ENCODE peak calls at places on chromosomes 16 and 17, in nine cellular contexts. One of them, this sample, is unnamed.
A peak's percentile ranks its signal among the peaks of the same experiment; 100 is the strongest.

GRCh38 chr16:85879975-85880831 is 18.8 kb upstream of the IRF8 start:
- DNase-seq in NB4: peak; percentile 41
- DNase-seq in heart left ventricle: no peak
- DNase-seq in body of pancreas: no peak
- DNase-seq in uterus: no peak
- DNase-seq in prostate gland: no peak
- DNase-seq in A549: no peak
- DNase-seq in endothelial cell of umbilical vein: no peak
- DNase-seq in ovary: no peak
- DNase-seq in this sample: no peak

GRCh38 chr17:38418693-38419507 is 9.4 kb upstream of the ARHGAP23 start:
- DNase-seq in ovary: no peak
- DNase-seq in heart left ventricle: no peak
- DNase-seq in prostate gland: no peak
- DNase-seq in A549: no peak
- DNase-seq in NB4: no peak
- DNase-seq in body of pancreas: no peak
- DNase-seq in uterus: no peak
- DNase-seq in endothelial cell of umbilical vein: no peak
- DNase-seq in this sample: no peak

GRCh38 chr16:11896776-11897175 is 19.0 kb downstream of the GSPT1 start:
- DNase-seq in heart left ventricle: no peak
- DNase-seq in ovary: no peak
- DNase-seq in body of pancreas: no peak
- DNase-seq in uterus: no peak
- DNase-seq in prostate gland: no peak
- DNase-seq in A549: no peak
- DNase-seq in endothelial cell of umbilical vein: peak; percentile 70
- DNase-seq in NB4: no peak
- DNase-seq in this sample: no peak

GRCh38 chr17:79532107-79532790 is 78.6 kb downstream of the RBFOX3 start:
- DNase-seq in NB4: no peak
- DNase-seq in ovary: no peak
- DNase-seq in endothelial cell of umbilical vein: no peak
- DNase-seq in uterus: no peak
- DNase-seq in body of pancreas: no peak
- DNase-seq in prostate gland: no peak
- DNase-seq in heart left ventricle: no peak
- DNase-seq in A549: no peak
- DNase-seq in this sample: no peak

GRCh38 chr16:80602894-80603293 is 62.1 kb downstream of the DYNLRB2 start:
- DNase-seq in uterus: no peak
- DNase-seq in NB4: no peak
- DNase-seq in ovary: no peak
- DNase-seq in prostate gland: no peak
- DNase-seq in A549: no peak
- DNase-seq in endothelial cell of umbilical vein: no peak
- DNase-seq in body of pancreas: no peak
- DNase-seq in heart left ventricle: no peak
- DNase-seq in this sample: no peak

GRCh38 chr17:39808409-39808997 is 55.6 kb downstream of the IKZF3 start:
- DNase-seq in NB4: no peak
- DNase-seq in heart left ventricle: no peak
- DNase-seq in body of pancreas: no peak
- DNase-seq in endothelial cell of umbilical vein: no peak
- DNase-seq in ovary: no peak
- DNase-seq in prostate gland: peak; percentile 16
- DNase-seq in A549: no peak
- DNase-seq in uterus: no peak
- DNase-seq in this sample: no peak

GRCh38 chr17:64533784-64534183 is 27.0 kb downstream of the CEP95 start:
- DNase-seq in ovary: no peak
- DNase-seq in body of pancreas: no peak
- DNase-seq in prostate gland: no peak
- DNase-seq in NB4: no peak
- DNase-seq in endothelial cell of umbilical vein: peak; percentile 36
- DNase-seq in uterus: no peak
- DNase-seq in A549: no peak
- DNase-seq in heart left ventricle: no peak
- DNase-seq in this sample: no peak

GRCh38 chr17:67085406-67085805 is 41.1 kb downstream of the CACNG1 start:
- DNase-seq in NB4: no peak
- DNase-seq in uterus: no peak
- DNase-seq in prostate gland: no peak
- DNase-seq in ovary: no peak
- DNase-seq in endothelial cell of umbilical vein: no peak
- DNase-seq in body of pancreas: no peak
- DNase-seq in A549: no peak
- DNase-seq in heart left ventricle: no peak
- DNase-seq in this sample: no peak

GRCh38 chr17:78774456-78774855 is 7.6 kb downstream of the CYTH1 start:
- DNase-seq in A549: no peak
- DNase-seq in prostate gland: no peak
- DNase-seq in NB4: no peak
- DNase-seq in body of pancreas: no peak
- DNase-seq in ovary: no peak
- DNase-seq in uterus: no peak
- DNase-seq in endothelial cell of umbilical vein: no peak
- DNase-seq in heart left ventricle: no peak
- DNase-seq in this sample: no peak

GRCh38 chr17:37096071-37096470 is 147.3 kb downstream of the AATF start:
- DNase-seq in heart left ventricle: no peak
- DNase-seq in body of pancreas: no peak
- DNase-seq in uterus: no peak
- DNase-seq in endothelial cell of umbilical vein: no peak
- DNase-seq in NB4: no peak
- DNase-seq in A549: no peak
- DNase-seq in prostate gland: no peak
- DNase-seq in ovary: no peak
- DNase-seq in this sample: no peak

GRCh38 chr17:65154770-65155589 is 17.8 kb downstream of the RGS9 start:
- DNase-seq in heart left ventricle: no peak
- DNase-seq in uterus: no peak
- DNase-seq in prostate gland: no peak
- DNase-seq in endothelial cell of umbilical vein: peak; percentile 35
- DNase-seq in body of pancreas: no peak
- DNase-seq in NB4: peak; percentile 92
- DNase-seq in A549: peak; percentile 69
- DNase-seq in ovary: no peak
- DNase-seq in this sample: no peak

GRCh38 chr16:79475841-79476240 is 124.7 kb downstream of the MAF start:
- DNase-seq in uterus: no peak
- DNase-seq in heart left ventricle: no peak
- DNase-seq in body of pancreas: no peak
- DNase-seq in A549: no peak
- DNase-seq in ovary: no peak
- DNase-seq in prostate gland: no peak
- DNase-seq in endothelial cell of umbilical vein: no peak
- DNase-seq in NB4: no peak
- DNase-seq in this sample: no peak

GRCh38 chr17:15181333-15181732 is 83.8 kb downstream of the PMP22 start:
- DNase-seq in ovary: no peak
- DNase-seq in body of pancreas: no peak
- DNase-seq in NB4: no peak
- DNase-seq in endothelial cell of umbilical vein: no peak
- DNase-seq in prostate gland: no peak
- DNase-seq in heart left ventricle: no peak
- DNase-seq in uterus: no peak
- DNase-seq in A549: no peak
- DNase-seq in this sample: no peak

GRCh38 chr17:27414686-27415085 is 41.6 kb upstream of the KSR1 start:
- DNase-seq in uterus: no peak
- DNase-seq in prostate gland: no peak
- DNase-seq in ovary: no peak
- DNase-seq in body of pancreas: no peak
- DNase-seq in A549: no peak
- DNase-seq in endothelial cell of umbilical vein: no peak
- DNase-seq in NB4: no peak
- DNase-seq in heart left ventricle: no peak
- DNase-seq in this sample: no peak
- TF ChIP-seq CTCF in uterus: no peak
- TF ChIP-seq CTCF in prostate gland: no peak
- TF ChIP-seq CTCF in ovary: no peak
- TF ChIP-seq CTCF in body of pancreas: no peak
- TF ChIP-seq CTCF in A549: no peak
- TF ChIP-seq CTCF in endothelial cell of umbilical vein: no peak
- TF ChIP-seq CTCF in NB4: no peak
- TF ChIP-seq CTCF in heart left ventricle: no peak
- TF ChIP-seq CTCF in this sample: no peak

GRCh38 chr17:47252209-47252608 is 1.4 kb upstream of the ITGB3 start:
- DNase-seq in heart left ventricle: no peak
- DNase-seq in body of pancreas: no peak
- DNase-seq in NB4: no peak
- DNase-seq in prostate gland: no peak
- DNase-seq in endothelial cell of umbilical vein: no peak
- DNase-seq in A549: no peak
- DNase-seq in uterus: no peak
- DNase-seq in ovary: no peak
- DNase-seq in this sample: no peak

GRCh38 chr17:47252766-47253512 is 688 bp upstream of the ITGB3 start:
- DNase-seq in A549: no peak
- DNase-seq in heart left ventricle: no peak
- DNase-seq in endothelial cell of umbilical vein: no peak
- DNase-seq in NB4: no peak
- DNase-seq in ovary: no peak
- DNase-seq in uterus: no peak
- DNase-seq in body of pancreas: no peak
- DNase-seq in prostate gland: no peak
- DNase-seq in this sample: no peak

GRCh38 chr17:47251421-47251940 is 2.1 kb upstream of the ITGB3 start:
- DNase-seq in heart left ventricle: no peak
- DNase-seq in ovary: no peak
- DNase-seq in NB4: no peak
- DNase-seq in uterus: no peak
- DNase-seq in prostate gland: no peak
- DNase-seq in endothelial cell of umbilical vein: no peak
- DNase-seq in body of pancreas: no peak
- DNase-seq in A549: no peak
- DNase-seq in this sample: no peak

GRCh38 chr17:47254403-47254943 is 846 bp downstream of the ITGB3 start:
- DNase-seq in uterus: no peak
- DNase-seq in endothelial cell of umbilical vein: no peak
- DNase-seq in NB4: no peak
- DNase-seq in A549: no peak
- DNase-seq in heart left ventricle: no peak
- DNase-seq in body of pancreas: no peak
- DNase-seq in ovary: no peak
- DNase-seq in prostate gland: no peak
- DNase-seq in this sample: no peak

GRCh38 chr17:47253541-47254402 is at the start of gene ITGB3:
- DNase-seq in prostate gland: peak; percentile 47
- DNase-seq in body of pancreas: peak; percentile 69
- DNase-seq in A549: peak; percentile 78
- DNase-seq in heart left ventricle: peak; percentile 82
- DNase-seq in endothelial cell of umbilical vein: peak; percentile 83
- DNase-seq in ovary: peak; percentile 80
- DNase-seq in NB4: peak; percentile 81
- DNase-seq in uterus: peak; percentile 80
- DNase-seq in this sample: peak; percentile 95
- TF ChIP-seq POLR2A in prostate gland: no peak
- TF ChIP-seq POLR2A in body of pancreas: no peak
- TF ChIP-seq POLR2A in A549: no peak
- TF ChIP-seq POLR2A in heart left ventricle: peak; percentile 13
- TF ChIP-seq POLR2A in endothelial cell of umbilical vein: peak; percentile 60
- TF ChIP-seq POLR2A in ovary: no peak
- TF ChIP-seq POLR2A in NB4: no peak
- TF ChIP-seq POLR2A in uterus: peak; percentile 29
- TF ChIP-seq POLR2A in this sample: peak; percentile 4

GRCh38 chr17:70629902-70630301 is 460.6 kb downstream of the KCNJ2 start:
- DNase-seq in body of pancreas: no peak
- DNase-seq in endothelial cell of umbilical vein: peak; percentile 44
- DNase-seq in heart left ventricle: no peak
- DNase-seq in A549: peak; percentile 24
- DNase-seq in NB4: no peak
- DNase-seq in uterus: no peak
- DNase-seq in prostate gland: no peak
- DNase-seq in ovary: no peak
- DNase-seq in this sample: no peak
- TF ChIP-seq CTCF in body of pancreas: no peak
- TF ChIP-seq CTCF in endothelial cell of umbilical vein: peak; percentile 18
- TF ChIP-seq CTCF in heart left ventricle: peak; percentile 20
- TF ChIP-seq CTCF in A549: peak; percentile 78
- TF ChIP-seq CTCF in NB4: no peak
- TF ChIP-seq CTCF in uterus: no peak
- TF ChIP-seq CTCF in prostate gland: no peak
- TF ChIP-seq CTCF in ovary: no peak
- TF ChIP-seq CTCF in this sample: no peak

GRCh38 chr16:2971134-2971984 is 2.2 kb downstream of the PAQR4 start:
- DNase-seq in NB4: peak; percentile 43
- DNase-seq in ovary: no peak
- DNase-seq in prostate gland: no peak
- DNase-seq in uterus: no peak
- DNase-seq in heart left ventricle: no peak
- DNase-seq in A549: no peak
- DNase-seq in body of pancreas: no peak
- DNase-seq in endothelial cell of umbilical vein: no peak
- DNase-seq in this sample: no peak

GRCh38 chr16:2968738-2969544 is at the start of gene PAQR4:
- DNase-seq in heart left ventricle: peak; percentile 90
- DNase-seq in endothelial cell of umbilical vein: peak; percentile 88
- DNase-seq in body of pancreas: peak; percentile 90
- DNase-seq in prostate gland: peak; percentile 82
- DNase-seq in A549: peak; percentile 84
- DNase-seq in uterus: peak; percentile 61
- DNase-seq in NB4: peak; percentile 92
- DNase-seq in ovary: peak; percentile 84
- DNase-seq in this sample: peak; percentile 96

GRCh38 chr16:2968368-2968737 is 795 bp upstream of the PAQR4 start:
- DNase-seq in NB4: no peak
- DNase-seq in endothelial cell of umbilical vein: no peak
- DNase-seq in body of pancreas: no peak
- DNase-seq in prostate gland: no peak
- DNase-seq in ovary: no peak
- DNase-seq in heart left ventricle: no peak
- DNase-seq in A549: no peak
- DNase-seq in uterus: no peak
- DNase-seq in this sample: no peak

GRCh38 chr16:2970563-2970962 is 1.4 kb downstream of the PAQR4 start:
- DNase-seq in heart left ventricle: no peak
- DNase-seq in endothelial cell of umbilical vein: no peak
- DNase-seq in body of pancreas: no peak
- DNase-seq in NB4: peak; percentile 52
- DNase-seq in A549: no peak
- DNase-seq in prostate gland: no peak
- DNase-seq in ovary: no peak
- DNase-seq in uterus: no peak
- DNase-seq in this sample: no peak

GRCh38 chr16:2969545-2970521 is 685 bp downstream of the PAQR4 start:
- DNase-seq in ovary: no peak
- DNase-seq in prostate gland: peak; percentile 50
- DNase-seq in uterus: no peak
- DNase-seq in A549: peak; percentile 73
- DNase-seq in endothelial cell of umbilical vein: peak; percentile 43
- DNase-seq in NB4: peak; percentile 92
- DNase-seq in heart left ventricle: peak; percentile 69
- DNase-seq in body of pancreas: peak; percentile 81
- DNase-seq in this sample: no peak
- TF ChIP-seq POLR2A in ovary: no peak
- TF ChIP-seq POLR2A in prostate gland: no peak
- TF ChIP-seq POLR2A in uterus: no peak
- TF ChIP-seq POLR2A in A549: no peak
- TF ChIP-seq POLR2A in endothelial cell of umbilical vein: peak; percentile 34
- TF ChIP-seq POLR2A in NB4: peak; percentile 23
- TF ChIP-seq POLR2A in heart left ventricle: peak; percentile 14
- TF ChIP-seq POLR2A in body of pancreas: no peak
- TF ChIP-seq POLR2A in this sample: no peak

GRCh38 chr17:18093616-18094408 is 6.1 kb downstream of the DRG2 start:
- DNase-seq in A549: peak; percentile 63
- DNase-seq in body of pancreas: peak; percentile 32
- DNase-seq in NB4: peak; percentile 67
- DNase-seq in prostate gland: peak; percentile 19
- DNase-seq in endothelial cell of umbilical vein: peak; percentile 50
- DNase-seq in uterus: no peak
- DNase-seq in ovary: no peak
- DNase-seq in heart left ventricle: peak; percentile 41
- DNase-seq in this sample: no peak
- TF ChIP-seq CTCF in A549: peak; percentile 55
- TF ChIP-seq CTCF in body of pancreas: no peak
- TF ChIP-seq CTCF in NB4: peak; percentile 66
- TF ChIP-seq CTCF in prostate gland: no peak
- TF ChIP-seq CTCF in endothelial cell of umbilical vein: peak; percentile 58
- TF ChIP-seq CTCF in uterus: no peak
- TF ChIP-seq CTCF in ovary: no peak
- TF ChIP-seq CTCF in heart left ventricle: no peak
- TF ChIP-seq CTCF in this sample: no peak

This sample was measured in lower leg skin.